ENCODE peak calls at places on chromosomes 3 and 15, in seven cellular contexts. One of them, this sample, is unnamed.

GRCh38 chr3:145898487-145898886 is 262.5 kb downstream of the PLOD2 start:
- DNase-seq in heart right ventricle: no peak
- DNase-seq in IMR-90: no peak
- DNase-seq in pancreas: no peak
- DNase-seq in GM23248: peak; percentile 20
- DNase-seq in A549: no peak
- DNase-seq in sigmoid colon: no peak
- DNase-seq in this sample: no peak

GRCh38 chr15:89999676-90000174 is 1.4 kb upstream of the ZNF710 start:
- DNase-seq in A549: no peak
- DNase-seq in sigmoid colon: peak; percentile 67
- DNase-seq in heart right ventricle: peak; percentile 50
- DNase-seq in IMR-90: peak; percentile 9
- DNase-seq in pancreas: peak; percentile 75
- DNase-seq in GM23248: peak; percentile 53
- DNase-seq in this sample: no peak

GRCh38 chr15:100340721-100341661 is 784 bp downstream of the ADAMTS17 start:
- DNase-seq in IMR-90: no peak
- DNase-seq in heart right ventricle: no peak
- DNase-seq in pancreas: peak; percentile 57
- DNase-seq in GM23248: peak; percentile 22
- DNase-seq in A549: no peak
- DNase-seq in sigmoid colon: no peak
- DNase-seq in this sample: no peak

GRCh38 chr3:4340411-4341335 is 37.5 kb downstream of the SETMAR start:
- DNase-seq in pancreas: no peak
- DNase-seq in IMR-90: no peak
- DNase-seq in sigmoid colon: no peak
- DNase-seq in A549: no peak
- DNase-seq in GM23248: peak; percentile 15
- DNase-seq in heart right ventricle: no peak
- DNase-seq in this sample: no peak

GRCh38 chr3:36700537-36701248 is 63.7 kb downstream of the DCLK3 start:
- DNase-seq in sigmoid colon: no peak
- DNase-seq in A549: peak; percentile 72
- DNase-seq in pancreas: peak; percentile 33
- DNase-seq in IMR-90: peak; percentile 85
- DNase-seq in heart right ventricle: peak; percentile 16
- DNase-seq in GM23248: peak; percentile 89
- DNase-seq in this sample: peak; percentile 61

GRCh38 chr15:60091150-60091549 is 87.0 kb downstream of the FOXB1 start:
- DNase-seq in heart right ventricle: no peak
- DNase-seq in sigmoid colon: no peak
- DNase-seq in A549: peak; percentile 78
- DNase-seq in GM23248: peak; percentile 92
- DNase-seq in IMR-90: peak; percentile 83
- DNase-seq in pancreas: no peak
- DNase-seq in this sample: no peak

GRCh38 chr3:15500107-15500724 is 21.3 kb downstream of the COLQ start:
- DNase-seq in A549: no peak
- DNase-seq in heart right ventricle: no peak
- DNase-seq in pancreas: no peak
- DNase-seq in IMR-90: no peak
- DNase-seq in sigmoid colon: no peak
- DNase-seq in GM23248: peak; percentile 70
- DNase-seq in this sample: no peak

GRCh38 chr3:37182816-37183215 is 8.4 kb upstream of the LRRFIP2 start:
- DNase-seq in A549: no peak
- DNase-seq in pancreas: no peak
- DNase-seq in IMR-90: no peak
- DNase-seq in GM23248: no peak
- DNase-seq in sigmoid colon: no peak
- DNase-seq in heart right ventricle: no peak
- DNase-seq in this sample: no peak

GRCh38 chr3:140243536-140243935 is 308.6 kb downstream of the CLSTN2 start:
- DNase-seq in sigmoid colon: no peak
- DNase-seq in GM23248: no peak
- DNase-seq in A549: no peak
- DNase-seq in heart right ventricle: no peak
- DNase-seq in pancreas: no peak
- DNase-seq in IMR-90: no peak
- DNase-seq in this sample: no peak

GRCh38 chr3:9783954-9784353 is 8.3 kb downstream of the TADA3 start:
- DNase-seq in GM23248: no peak
- DNase-seq in IMR-90: no peak
- DNase-seq in A549: no peak
- DNase-seq in pancreas: no peak
- DNase-seq in heart right ventricle: no peak
- DNase-seq in sigmoid colon: no peak
- DNase-seq in this sample: no peak

GRCh38 chr3:113947372-113948014 is at the start of gene ZDHHC23:
- DNase-seq in heart right ventricle: peak; percentile 47
- DNase-seq in A549: peak; percentile 54
- DNase-seq in IMR-90: peak; percentile 34
- DNase-seq in pancreas: peak; percentile 94
- DNase-seq in GM23248: peak; percentile 77
- DNase-seq in sigmoid colon: peak; percentile 84
- DNase-seq in this sample: peak; percentile 22

GRCh38 chr3:194986208-194987043 is 284.5 kb downstream of the XXYLT1 start:
- DNase-seq in A549: no peak
- DNase-seq in GM23248: no peak
- DNase-seq in pancreas: no peak
- DNase-seq in IMR-90: no peak
- DNase-seq in sigmoid colon: no peak
- DNase-seq in heart right ventricle: no peak
- DNase-seq in this sample: peak; percentile 49

GRCh38 chr15:71495381-71495780 is 315.0 kb upstream of the NR2E3 start:
- DNase-seq in IMR-90: no peak
- DNase-seq in pancreas: no peak
- DNase-seq in A549: no peak
- DNase-seq in GM23248: no peak
- DNase-seq in heart right ventricle: no peak
- DNase-seq in sigmoid colon: no peak
- DNase-seq in this sample: no peak

GRCh38 chr3:132055872-132056271 is 21.1 kb upstream of the CPNE4 start:
- DNase-seq in IMR-90: no peak
- DNase-seq in GM23248: no peak
- DNase-seq in sigmoid colon: no peak
- DNase-seq in A549: no peak
- DNase-seq in heart right ventricle: no peak
- DNase-seq in pancreas: no peak
- DNase-seq in this sample: no peak
- H3K4me3 ChIP-seq in IMR-90: no peak overlapping the region
- H3K4me3 ChIP-seq in GM23248: no peak overlapping the region
- H3K4me3 ChIP-seq in sigmoid colon: no peak overlapping the region
- H3K4me3 ChIP-seq in A549: no peak overlapping the region
- H3K4me3 ChIP-seq in heart right ventricle: no peak overlapping the region
- H3K4me3 ChIP-seq in pancreas: no peak overlapping the region
- H3K4me3 ChIP-seq in this sample: no peak overlapping the region

GRCh38 chr15:48674876-48675275 is 29.4 kb upstream of the FBN1 start:
- DNase-seq in heart right ventricle: no peak
- DNase-seq in A549: no peak
- DNase-seq in sigmoid colon: no peak
- DNase-seq in pancreas: no peak
- DNase-seq in GM23248: peak; percentile 76
- DNase-seq in IMR-90: peak; percentile 65
- DNase-seq in this sample: peak; percentile 31

GRCh38 chr15:48672206-48672605 is 26.7 kb upstream of the FBN1 start:
- DNase-seq in IMR-90: no peak
- DNase-seq in pancreas: no peak
- DNase-seq in GM23248: no peak
- DNase-seq in sigmoid colon: no peak
- DNase-seq in heart right ventricle: no peak
- DNase-seq in A549: no peak
- DNase-seq in this sample: no peak

GRCh38 chr15:48667701-48668100 is 22.2 kb upstream of the FBN1 start:
- DNase-seq in IMR-90: peak; percentile 50
- DNase-seq in GM23248: peak; percentile 89
- DNase-seq in pancreas: no peak
- DNase-seq in heart right ventricle: no peak
- DNase-seq in A549: no peak
- DNase-seq in sigmoid colon: no peak
- DNase-seq in this sample: no peak

GRCh38 chr15:48675436-48675835 is 29.9 kb upstream of the FBN1 start:
- DNase-seq in GM23248: peak; percentile 72
- DNase-seq in A549: no peak
- DNase-seq in pancreas: no peak
- DNase-seq in heart right ventricle: no peak
- DNase-seq in sigmoid colon: no peak
- DNase-seq in IMR-90: peak; percentile 46
- DNase-seq in this sample: peak; percentile 31

DNA sequence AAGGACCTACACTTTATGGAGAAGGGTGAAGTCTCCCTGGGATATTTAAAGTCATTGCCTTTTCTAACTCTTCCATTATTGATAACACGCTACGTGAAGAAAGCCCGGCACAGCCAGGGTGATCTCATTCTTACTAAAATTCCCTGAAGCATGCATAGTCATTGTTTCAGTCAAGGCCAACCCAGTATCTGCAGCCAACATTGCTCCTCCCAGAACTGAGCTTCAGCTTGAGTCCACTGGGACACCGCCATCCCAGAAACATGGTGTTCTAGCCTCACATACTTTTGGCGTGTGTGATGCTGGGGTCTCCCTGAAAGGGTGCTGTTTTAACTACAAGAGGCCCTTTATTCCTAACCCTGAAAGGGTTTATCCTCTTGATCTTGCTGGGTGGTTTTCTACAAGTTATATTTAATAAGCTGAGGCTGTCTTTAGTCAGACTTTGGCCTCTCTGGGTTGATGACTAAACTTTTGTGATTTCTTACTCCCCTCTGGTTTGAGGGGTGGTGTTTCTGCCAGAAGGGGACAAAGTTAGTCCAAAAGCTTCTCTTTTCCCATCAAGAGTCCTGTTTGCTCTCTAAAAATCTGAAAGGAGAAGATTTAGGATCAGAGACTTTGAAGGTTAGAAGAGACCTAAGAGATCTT is 26.0 kb upstream of the FBN1 start:
- DNase-seq in pancreas: no peak
- DNase-seq in GM23248: peak; percentile 95
- DNase-seq in IMR-90: peak; percentile 89
- DNase-seq in sigmoid colon: peak; percentile 89
- DNase-seq in A549: no peak
- DNase-seq in heart right ventricle: peak; percentile 57
- DNase-seq in this sample: peak; percentile 91
- H3K27ac ChIP-seq in pancreas: no peak overlapping the region
- H3K27ac ChIP-seq in GM23248: peak overlapping the region; percentile 94
- H3K27ac ChIP-seq in IMR-90: peak overlapping the region; percentile 31
- H3K27ac ChIP-seq in sigmoid colon: no peak overlapping the region
- H3K27ac ChIP-seq in A549: no peak overlapping the region
- H3K27ac ChIP-seq in heart right ventricle: peak overlapping the region; percentile 68
- H3K27ac ChIP-seq in this sample: peak overlapping the region; percentile 75

GRCh38 chr15:51095681-51096331 is 1.1 kb upstream of the TNFAIP8L3 start:
- DNase-seq in sigmoid colon: no peak
- DNase-seq in pancreas: no peak
- DNase-seq in heart right ventricle: no peak
- DNase-seq in GM23248: no peak
- DNase-seq in IMR-90: no peak
- DNase-seq in A549: no peak
- DNase-seq in this sample: no peak

GRCh38 chr15:51093865-51094605 is 671 bp downstream of the TNFAIP8L3 start:
- DNase-seq in GM23248: peak; percentile 61
- DNase-seq in pancreas: peak; percentile 25
- DNase-seq in sigmoid colon: peak; percentile 69
- DNase-seq in IMR-90: no peak
- DNase-seq in A549: no peak
- DNase-seq in heart right ventricle: no peak
- DNase-seq in this sample: no peak

GRCh38 chr15:51092480-51092879 is 2.2 kb downstream of the TNFAIP8L3 start:
- DNase-seq in A549: no peak
- DNase-seq in sigmoid colon: no peak
- DNase-seq in GM23248: no peak
- DNase-seq in pancreas: no peak
- DNase-seq in heart right ventricle: no peak
- DNase-seq in IMR-90: no peak
- DNase-seq in this sample: no peak

GRCh38 chr15:51094606-51095569 is at the start of gene TNFAIP8L3:
- DNase-seq in GM23248: peak; percentile 68
- DNase-seq in heart right ventricle: no peak
- DNase-seq in IMR-90: no peak
- DNase-seq in pancreas: peak; percentile 23
- DNase-seq in sigmoid colon: no peak
- DNase-seq in A549: no peak
- DNase-seq in this sample: no peak

GRCh38 chr15:51093488-51093864 is 1.2 kb downstream of the TNFAIP8L3 start:
- DNase-seq in A549: no peak
- DNase-seq in heart right ventricle: no peak
- DNase-seq in pancreas: no peak
- DNase-seq in GM23248: no peak
- DNase-seq in sigmoid colon: no peak
- DNase-seq in IMR-90: no peak
- DNase-seq in this sample: no peak
- H3K4me3 ChIP-seq in A549: no peak overlapping the region
- H3K4me3 ChIP-seq in heart right ventricle: peak overlapping the region; percentile 62
- H3K4me3 ChIP-seq in pancreas: peak overlapping the region; percentile 60
- H3K4me3 ChIP-seq in GM23248: peak overlapping the region; percentile 81
- H3K4me3 ChIP-seq in sigmoid colon: peak overlapping the region; percentile 49
- H3K4me3 ChIP-seq in IMR-90: no peak overlapping the region
- H3K4me3 ChIP-seq in this sample: no peak overlapping the region

GRCh38 chr15:64742385-64742784 is 33.0 kb downstream of the RBPMS2 start:
- DNase-seq in IMR-90: no peak
- DNase-seq in heart right ventricle: no peak
- DNase-seq in sigmoid colon: no peak
- DNase-seq in GM23248: no peak
- DNase-seq in pancreas: no peak
- DNase-seq in A549: no peak
- DNase-seq in this sample: no peak

GRCh38 chr15:64746356-64746755 is 29.0 kb downstream of the RBPMS2 start:
- DNase-seq in sigmoid colon: no peak
- DNase-seq in A549: no peak
- DNase-seq in pancreas: no peak
- DNase-seq in heart right ventricle: no peak
- DNase-seq in IMR-90: no peak
- DNase-seq in GM23248: no peak
- DNase-seq in this sample: no peak

GRCh38 chr15:64743691-64744090 is 31.7 kb downstream of the RBPMS2 start:
- DNase-seq in IMR-90: no peak
- DNase-seq in sigmoid colon: no peak
- DNase-seq in heart right ventricle: no peak
- DNase-seq in pancreas: no peak
- DNase-seq in GM23248: no peak
- DNase-seq in A549: no peak
- DNase-seq in this sample: no peak

GRCh38 chr15:64740361-64741170 is 34.8 kb downstream of the RBPMS2 start:
- DNase-seq in GM23248: peak; percentile 79
- DNase-seq in sigmoid colon: peak; percentile 98
- DNase-seq in IMR-90: peak; percentile 77
- DNase-seq in heart right ventricle: peak; percentile 67
- DNase-seq in A549: peak; percentile 64
- DNase-seq in pancreas: no peak
- DNase-seq in this sample: no peak

DNA sequence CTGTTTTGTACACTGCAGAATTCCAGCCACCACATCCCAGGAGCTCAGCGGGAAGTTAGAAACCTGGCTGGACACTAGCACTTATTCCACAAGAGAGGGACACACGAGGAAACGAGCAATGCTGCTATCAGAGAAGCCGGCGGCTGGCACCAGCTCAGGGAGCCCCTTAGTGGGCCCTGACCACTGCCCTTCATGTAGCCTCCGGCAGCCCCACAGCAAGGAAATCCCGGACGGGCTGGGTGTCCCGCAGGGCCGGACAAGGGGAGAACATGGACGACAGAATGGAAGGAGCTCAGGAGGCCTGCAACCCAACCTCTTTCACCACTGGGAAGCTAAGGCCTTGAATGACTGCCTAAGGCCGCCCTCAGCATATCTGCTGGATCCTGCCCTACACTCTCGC is 32.5 kb downstream of the RBPMS2 start:
- DNase-seq in IMR-90: no peak
- DNase-seq in heart right ventricle: no peak
- DNase-seq in A549: no peak
- DNase-seq in sigmoid colon: no peak
- DNase-seq in pancreas: no peak
- DNase-seq in GM23248: no peak
- DNase-seq in this sample: no peak
- H3K27ac ChIP-seq in IMR-90: no peak overlapping the region
- H3K27ac ChIP-seq in heart right ventricle: peak overlapping the region; percentile 58
- H3K27ac ChIP-seq in A549: no peak overlapping the region
- H3K27ac ChIP-seq in sigmoid colon: peak overlapping the region; percentile 89
- H3K27ac ChIP-seq in pancreas: no peak overlapping the region
- H3K27ac ChIP-seq in GM23248: no peak overlapping the region
- H3K27ac ChIP-seq in this sample: no peak overlapping the region

This sample was measured in SJSA1.